ENCODE peak calls at places on chromosomes 5 and 9, in six cellular contexts. F is Peyer's patch, Q is cardiac fibroblast, M is psoas muscle, L is suprapubic skin, E is H1. K is an unnamed sample.
A peak's percentile ranks its signal among the peaks of the same experiment; 100 is the strongest.

GRCh38 chr5:171479776-171480125 is 60.3 kb downstream of the FGF18 start:
- DNase-seq in F (no peak), Q (no peak), M (no peak), L (no peak), E (no peak), K (no peak)

GRCh38 chr9:122090287-122090883 is 2.7 kb downstream of the TTLL11 start:
- DNase-seq in F (no peak), Q (no peak), M (no peak), L (no peak), E (no peak), K (no peak)

GRCh38 chr5:82105457-82105856 is 133.6 kb downstream of the ATG10 start:
- DNase-seq in F (no peak), Q (no peak), M (no peak), L (no peak), E (no peak), K (no peak)

GRCh38 chr9:96320749-96321280 is 18.8 kb upstream of the HSD17B3 start:
- DNase-seq in F (no peak), Q (no peak), M (no peak), L (no peak), E (no peak), K (no peak)

GRCh38 chr5:143426437-143426991 is 23.0 kb upstream of the NR3C1 start:
- DNase-seq in F (no peak), Q (no peak), M (no peak), L (no peak), E (no peak), K (no peak)

GRCh38 chr5:95843733-95844223 is 21.3 kb upstream of the GLRX start:
- DNase-seq in F (no peak), Q (peak; percentile 93), M (peak; percentile 55), L (no peak), E (no peak), K (no peak)

GRCh38 chr5:123748239-123748638 is 236.3 kb downstream of the CSNK1G3 start:
- DNase-seq in F (no peak), Q (no peak), M (no peak), L (no peak), E (no peak), K (no peak)

GRCh38 chr5:59709833-59710232 is 183.7 kb downstream of the PDE4D start:
- DNase-seq in F (no peak), Q (peak; percentile 67), M (no peak), L (no peak), E (no peak), K (peak; percentile 41)

GRCh38 chr5:31894131-31894530 is 255.2 kb downstream of the PDZD2 start:
- DNase-seq in F (no peak), Q (no peak), M (no peak), L (no peak), E (no peak), K (no peak)

GRCh38 chr5:36494028-36494427 is 112.4 kb upstream of the SLC1A3 start:
- DNase-seq in F (no peak), Q (no peak), M (no peak), L (no peak), E (no peak), K (no peak)

DNA sequence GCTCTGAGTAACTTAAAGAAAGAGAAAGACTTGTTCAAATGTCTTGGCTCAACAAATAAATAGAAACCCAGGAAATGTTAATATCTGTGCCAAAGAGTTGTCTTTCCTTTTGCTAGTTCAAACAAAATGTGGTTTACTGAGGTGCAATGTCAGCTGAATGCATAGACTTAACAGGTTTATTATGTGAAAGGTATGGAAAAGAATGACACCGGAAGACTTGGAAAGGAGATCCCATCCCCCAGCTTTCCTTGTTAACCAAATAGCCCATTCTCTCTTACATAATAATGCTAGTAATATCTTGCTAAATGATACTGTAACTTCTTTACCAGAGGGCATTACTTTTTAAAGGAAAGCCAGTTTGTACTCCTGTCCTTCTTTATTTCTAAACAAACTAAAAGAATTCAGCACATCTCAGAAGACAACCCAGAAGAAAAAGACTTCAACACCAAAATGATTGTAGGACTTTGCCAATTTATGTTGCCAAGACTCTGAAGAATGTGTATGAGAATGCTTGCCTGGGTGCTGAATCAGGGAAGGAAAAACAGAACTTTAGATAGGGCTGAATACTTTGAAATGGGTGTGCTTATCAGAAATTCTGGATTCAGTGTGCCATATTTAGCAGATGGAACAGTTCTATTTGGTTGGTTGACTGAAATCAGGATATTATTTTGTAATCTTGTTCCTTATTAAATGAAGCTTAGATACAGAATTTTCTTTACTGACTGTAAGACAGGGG is 344.1 kb downstream of the TMEM38B start:
- DNase-seq in F (no peak), Q (no peak), M (no peak), L (no peak), E (no peak), K (no peak)
- TF ChIP-seq CTCF in F (no peak), Q (no peak), M (no peak), L (no peak), E (no peak), K (no peak)

GRCh38 chr5:113463032-113463431 is 25.2 kb downstream of the MCC start:
- DNase-seq in F (no peak), Q (no peak), M (no peak), L (no peak), E (no peak), K (no peak)
- H3K4me3 ChIP-seq in F (no peak overlapping the region), Q (no peak overlapping the region), M (no peak overlapping the region), L (no peak overlapping the region), E (no peak overlapping the region), K (no peak overlapping the region)

GRCh38 chr9:85925493-85925892 is 15.5 kb upstream of the NAA35 start:
- DNase-seq in F (no peak), Q (no peak), M (no peak), L (no peak), E (no peak), K (no peak)
- TF ChIP-seq CTCF in F (no peak), Q (no peak), M (no peak), L (no peak), E (no peak), K (no peak)

GRCh38 chr9:131405429-131405828 is 11.5 kb downstream of the PRRC2B start:
- DNase-seq in F (no peak), Q (peak; percentile 88), M (peak; percentile 65), L (no peak), E (peak; percentile 72), K (no peak)

GRCh38 chr9:131406567-131407436 is 12.9 kb downstream of the PRRC2B start:
- DNase-seq in F (no peak), Q (no peak), M (no peak), L (no peak), E (no peak), K (no peak)

GRCh38 chr9:131404987-131405386 is 11.1 kb downstream of the PRRC2B start:
- DNase-seq in F (no peak), Q (no peak), M (no peak), L (no peak), E (no peak), K (no peak)

GRCh38 chr9:131404581-131404980 is 10.7 kb downstream of the PRRC2B start:
- DNase-seq in F (no peak), Q (peak; percentile 83), M (no peak), L (no peak), E (no peak), K (no peak)

GRCh38 chr9:131405858-131406566 is 12.1 kb downstream of the PRRC2B start:
- DNase-seq in F (no peak), Q (no peak), M (no peak), L (no peak), E (no peak), K (no peak)
- H3K4me3 ChIP-seq in F (peak overlapping the region; percentile 12), Q (no peak overlapping the region), M (peak overlapping the region; percentile 31), L (peak overlapping the region; percentile 8), E (peak overlapping the region; percentile 44), K (no peak overlapping the region)

DNA sequence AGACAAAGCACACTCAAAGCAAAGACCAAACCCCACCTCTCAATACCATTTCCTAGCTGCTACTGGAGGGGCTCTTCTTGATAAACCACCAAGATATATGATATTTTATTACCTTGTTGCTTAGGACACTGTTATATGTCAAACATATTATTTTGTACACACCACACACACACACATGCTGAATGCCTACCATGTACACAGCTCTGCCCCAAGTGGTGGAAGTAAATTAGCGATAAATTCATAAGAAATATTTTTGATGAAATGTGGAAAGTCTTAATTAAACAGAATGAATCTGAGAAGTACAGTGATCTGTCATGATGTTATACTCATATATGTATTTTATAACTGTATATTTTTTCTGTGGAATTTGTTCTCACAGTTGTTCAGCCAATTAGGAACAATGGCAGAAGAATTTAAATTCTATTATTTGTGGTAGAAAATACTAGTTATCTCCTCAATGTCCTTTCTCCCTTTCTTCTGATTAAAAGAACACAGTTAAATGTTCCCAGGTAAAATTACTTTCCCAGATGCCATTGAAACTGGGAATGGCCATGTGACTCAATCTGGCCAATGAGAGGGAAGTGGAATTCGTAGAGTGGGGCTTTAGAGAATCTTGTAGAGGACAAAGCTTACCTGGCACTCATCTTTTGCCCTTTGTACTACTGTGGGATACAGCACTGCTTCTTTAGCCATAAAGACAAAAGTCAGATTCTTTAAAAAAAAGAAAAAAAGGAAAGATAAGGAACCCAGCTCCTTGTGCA is 156.5 kb downstream of the SNCAIP start:
- DNase-seq in F (no peak), Q (no peak), M (no peak), L (no peak), E (no peak), K (no peak)
- TF ChIP-seq CTCF in F (no peak), Q (peak; percentile 2), M (no peak), L (no peak), E (no peak), K (no peak)

GRCh38 chr5:125411163-125412050 is 665.0 kb upstream of the ZNF608 start:
- DNase-seq in F (peak; percentile 45), Q (peak; percentile 76), M (no peak), L (no peak), E (no peak), K (no peak)

GRCh38 chr5:125409101-125409495 is 662.7 kb upstream of the ZNF608 start:
- DNase-seq in F (no peak), Q (peak; percentile 20), M (no peak), L (no peak), E (no peak), K (no peak)

GRCh38 chr5:125410501-125411162 is 664.2 kb upstream of the ZNF608 start:
- DNase-seq in F (no peak), Q (peak; percentile 70), M (no peak), L (no peak), E (no peak), K (no peak)

GRCh38 chr5:125408582-125409069 is 662.2 kb upstream of the ZNF608 start:
- DNase-seq in F (peak; percentile 59), Q (peak; percentile 69), M (peak; percentile 16), L (no peak), E (no peak), K (no peak)

GRCh38 chr5:125409496-125410351 is 663.3 kb upstream of the ZNF608 start:
- DNase-seq in F (no peak), Q (peak; percentile 5), M (no peak), L (no peak), E (no peak), K (no peak)
- H3K4me3 ChIP-seq in F (no peak overlapping the region), Q (no peak overlapping the region), M (no peak overlapping the region), L (no peak overlapping the region), E (no peak overlapping the region), K (no peak overlapping the region)